ENCODE peak calls at places on chromosomes 13 and 19, in five cellular contexts. One of them, this sample, is unnamed.
A peak's percentile ranks its signal among the peaks of the same experiment; 100 is the strongest.

GRCh38 chr13:97866346-97866745 is 87.1 kb upstream of the IPO5 start:
- DNase-seq in myocyte: no peak
- DNase-seq in M059J: no peak
- DNase-seq in HEK293T: no peak
- DNase-seq in A673: no peak
- DNase-seq in this sample: no peak

GRCh38 chr13:37595162-37595561 is 3.4 kb downstream of the POSTN start:
- DNase-seq in myocyte: no peak
- DNase-seq in M059J: peak; percentile 44
- DNase-seq in HEK293T: no peak
- DNase-seq in A673: no peak
- DNase-seq in this sample: no peak

GRCh38 chr13:27367570-27367969 is 56.8 kb upstream of the GTF3A start:
- DNase-seq in myocyte: no peak
- DNase-seq in M059J: no peak
- DNase-seq in HEK293T: no peak
- DNase-seq in A673: no peak
- DNase-seq in this sample: no peak

GRCh38 chr19:48194041-48194871 is 23.8 kb downstream of the ZSWIM9 start:
- DNase-seq in myocyte: no peak
- DNase-seq in M059J: no peak
- DNase-seq in HEK293T: peak; percentile 32
- DNase-seq in A673: no peak
- DNase-seq in this sample: no peak

GRCh38 chr19:4065430-4066175 is 1.1 kb downstream of the ZBTB7A start:
- DNase-seq in myocyte: peak; percentile 96
- DNase-seq in M059J: peak; percentile 92
- DNase-seq in HEK293T: peak; percentile 99
- DNase-seq in A673: peak; percentile 98
- DNase-seq in this sample: peak; percentile 92

GRCh38 chr13:76512676-76513277 is 373.4 kb downstream of the KCTD12 start:
- DNase-seq in myocyte: peak; percentile 24
- DNase-seq in M059J: peak; percentile 77
- DNase-seq in HEK293T: no peak
- DNase-seq in A673: peak; percentile 11
- DNase-seq in this sample: no peak

GRCh38 chr19:6535558-6536137 is 4.8 kb downstream of the TNFSF9 start:
- DNase-seq in myocyte: no peak
- DNase-seq in M059J: no peak
- DNase-seq in HEK293T: no peak
- DNase-seq in A673: no peak
- DNase-seq in this sample: no peak

GRCh38 chr19:45761714-45762113 is 7.3 kb downstream of the SIX5 start:
- DNase-seq in myocyte: no peak
- DNase-seq in M059J: no peak
- DNase-seq in HEK293T: no peak
- DNase-seq in A673: no peak
- DNase-seq in this sample: no peak

GRCh38 chr13:69601661-69602060 is 506.0 kb upstream of the ATXN8OS start:
- DNase-seq in myocyte: no peak
- DNase-seq in M059J: no peak
- DNase-seq in HEK293T: no peak
- DNase-seq in A673: no peak
- DNase-seq in this sample: no peak

GRCh38 chr19:55285225-55285890 is 1.6 kb downstream of the BRSK1 start:
- DNase-seq in myocyte: no peak
- DNase-seq in M059J: no peak
- DNase-seq in HEK293T: no peak
- DNase-seq in A673: no peak
- DNase-seq in this sample: peak; percentile 9

GRCh38 chr19:48186541-48186991 is 16.1 kb downstream of the ZSWIM9 start:
- DNase-seq in myocyte: no peak
- DNase-seq in M059J: no peak
- DNase-seq in HEK293T: no peak
- DNase-seq in A673: no peak
- DNase-seq in this sample: no peak

GRCh38 chr19:3224346-3225325 is at the start of gene CELF5:
- DNase-seq in myocyte: peak; percentile 36
- DNase-seq in M059J: peak; percentile 39
- DNase-seq in HEK293T: peak; percentile 88
- DNase-seq in A673: peak; percentile 73
- DNase-seq in this sample: no peak

GRCh38 chr13:41547253-41548000 is 90.1 kb downstream of the RGCC start:
- DNase-seq in myocyte: peak; percentile 58
- DNase-seq in M059J: no peak
- DNase-seq in HEK293T: no peak
- DNase-seq in A673: no peak
- DNase-seq in this sample: peak; percentile 92

GRCh38 chr13:84200971-84201370 is 318.7 kb upstream of the SLITRK1 start:
- DNase-seq in myocyte: no peak
- DNase-seq in M059J: no peak
- DNase-seq in HEK293T: no peak
- DNase-seq in A673: no peak
- DNase-seq in this sample: no peak

GRCh38 chr13:98780451-98780850 is 28.0 kb upstream of the SLC15A1 start:
- DNase-seq in myocyte: no peak
- DNase-seq in M059J: no peak
- DNase-seq in HEK293T: no peak
- DNase-seq in A673: no peak
- DNase-seq in this sample: no peak

GRCh38 chr19:18284710-18285430 is 3.4 kb upstream of the JUND start:
- DNase-seq in myocyte: no peak
- DNase-seq in M059J: no peak
- DNase-seq in HEK293T: no peak
- DNase-seq in A673: no peak
- DNase-seq in this sample: no peak

GRCh38 chr19:14004619-14005380 is 1.3 kb downstream of the RFX1 start:
- DNase-seq in myocyte: peak; percentile 9
- DNase-seq in M059J: no peak
- DNase-seq in HEK293T: no peak
- DNase-seq in A673: no peak
- DNase-seq in this sample: peak; percentile 50

GRCh38 chr13:32829676-32830091 is 186.5 kb upstream of the KL start:
- DNase-seq in myocyte: no peak
- DNase-seq in M059J: peak; percentile 91
- DNase-seq in HEK293T: no peak
- DNase-seq in A673: no peak
- DNase-seq in this sample: no peak

GRCh38 chr19:3544742-3545668 is 6.0 kb downstream of the TEKTIP1 start:
- DNase-seq in myocyte: peak; percentile 56
- DNase-seq in M059J: peak; percentile 55
- DNase-seq in HEK293T: peak; percentile 89
- DNase-seq in A673: peak; percentile 61
- DNase-seq in this sample: peak; percentile 72

GRCh38 chr13:51332566-51333361 is 6.7 kb upstream of the SERPINE3 start:
- DNase-seq in myocyte: no peak
- DNase-seq in M059J: no peak
- DNase-seq in HEK293T: no peak
- DNase-seq in A673: no peak
- DNase-seq in this sample: no peak

GRCh38 chr13:25901460-25902376 is 150.1 kb downstream of the SHISA2 start:
- DNase-seq in myocyte: peak; percentile 64
- DNase-seq in M059J: peak; percentile 93
- DNase-seq in HEK293T: no peak
- DNase-seq in A673: peak; percentile 94
- DNase-seq in this sample: no peak

GRCh38 chr19:31070126-31070525 is 279.1 kb downstream of the TSHZ3 start:
- DNase-seq in myocyte: no peak
- DNase-seq in M059J: no peak
- DNase-seq in HEK293T: no peak
- DNase-seq in A673: no peak
- DNase-seq in this sample: no peak

GRCh38 chr19:49601482-49602038 is 10.6 kb downstream of the PRR12 start:
- DNase-seq in myocyte: no peak
- DNase-seq in M059J: no peak
- DNase-seq in HEK293T: no peak
- DNase-seq in A673: no peak
- DNase-seq in this sample: no peak

GRCh38 chr13:88648598-88649373 is 977.6 kb downstream of the SLITRK5 start:
- DNase-seq in myocyte: no peak
- DNase-seq in M059J: no peak
- DNase-seq in HEK293T: no peak
- DNase-seq in A673: no peak
- DNase-seq in this sample: no peak